ENCODE peak calls at places on chromosomes 13 and 19, in nine cellular contexts. G, K, T, F, R, D, O, A and C are unnamed samples. For H3K4me1, the result is how much of the 10 kb centered on the place peaks cover.

GRCh38 chr19:40241809-40242384 is 15.4 kb upstream of the CCNP start:
- DNase-seq in R (peak), D (peak), F (no peak), A (no peak), G (no peak), T (no peak), K (no peak), O (no peak), C (peak)

GRCh38 chr13:44759723-44760360 is 183.7 kb upstream of the TSC22D1 start:
- DNase-seq in A (no peak), K (peak), D (no peak), F (peak), R (no peak), T (no peak), G (no peak), O (no peak), C (peak)

GRCh38 chr13:29522044-29522685 is 73.3 kb downstream of the SLC7A1 start:
- DNase-seq in O (no peak), F (no peak), D (peak), T (peak), R (peak), A (no peak), K (no peak), G (no peak), C (no peak)

GRCh38 chr13:20847298-20847697 is 55.2 kb downstream of the XPO4 start:
- DNase-seq in F (no peak), A (peak), O (no peak), K (no peak), D (no peak), G (peak), T (no peak), R (no peak), C (no peak)

GRCh38 chr13:52847322-52847681 is 1.1 kb downstream of the PCDH8 start:
- DNase-seq in A (no peak), F (no peak), G (no peak), K (no peak), R (no peak), T (no peak), D (no peak), O (no peak), C (no peak)

GRCh38 chr13:79767126-79767525 is 286.2 kb downstream of the NDFIP2 start:
- DNase-seq in K (no peak), F (no peak), D (no peak), R (no peak), G (no peak), A (no peak), T (no peak), O (no peak), C (no peak)

GRCh38 chr19:40791349-40791748 is 7.6 kb upstream of the EGLN2 start:
- DNase-seq in K (no peak), A (no peak), D (peak), F (no peak), O (no peak), R (no peak), T (no peak), G (no peak), C (no peak)

GRCh38 chr19:55354698-55355212 is at the start of gene COX6B2:
- DNase-seq in T (no peak), D (no peak), A (no peak), F (no peak), G (peak), R (no peak), K (no peak), O (peak), C (no peak)

GRCh38 chr19:18140473-18140872 is 12.5 kb upstream of the PIK3R2 start:
- DNase-seq in O (no peak), G (no peak), K (no peak), A (no peak), D (no peak), R (no peak), F (no peak), T (no peak), C (no peak)

GRCh38 chr13:51105046-51105445 is 6.0 kb downstream of the C13orf42 start:
- DNase-seq in A (no peak), F (no peak), O (no peak), T (no peak), R (no peak), D (no peak), G (no peak), K (no peak), C (no peak)

GRCh38 chr13:29684441-29684840 is 89.0 kb upstream of the SLC7A1 start:
- DNase-seq in D (no peak), R (no peak), K (no peak), A (no peak), F (no peak), O (no peak), T (no peak), G (no peak), C (no peak)

GRCh38 chr13:85019121-85019520 is 780.1 kb downstream of the SLITRK6 start:
- DNase-seq in A (no peak), R (no peak), G (no peak), T (no peak), O (no peak), K (no peak), F (no peak), D (no peak), C (no peak)

GRCh38 chr13:48562296-48563066 is 29.6 kb upstream of the RCBTB2 start:
- DNase-seq in G (no peak), F (no peak), R (no peak), T (no peak), A (no peak), K (no peak), O (no peak), D (no peak), C (no peak)

GRCh38 chr13:46603165-46603603 is 50.2 kb downstream of the LRCH1 start:
- DNase-seq in D (no peak), K (no peak), A (no peak), R (no peak), O (peak), F (no peak), T (no peak), G (peak), C (no peak)

GRCh38 chr13:27283906-27284523 is 13.4 kb downstream of the RASL11A start:
- DNase-seq in A (no peak), F (no peak), G (no peak), T (no peak), K (no peak), O (no peak), D (no peak), R (no peak), C (no peak)

GRCh38 chr13:73715114-73715909 is 418.9 kb downstream of the KLF12 start:
- DNase-seq in K (no peak), F (no peak), O (no peak), D (no peak), T (no peak), G (no peak), A (no peak), R (no peak), C (no peak)

GRCh38 chr13:44058586-44059238 is 179.0 kb downstream of the LACC1 start:
- DNase-seq in R (no peak), K (no peak), F (no peak), O (no peak), A (no peak), G (peak), D (no peak), T (no peak), C (no peak)

GRCh38 chr19:19480688-19481087 is 34.7 kb downstream of the TSSK6 start:
- DNase-seq in O (no peak), G (no peak), K (no peak), R (peak), F (no peak), A (no peak), T (no peak), D (no peak), C (no peak)

GRCh38 chr19:10260141-10260584 is 8.1 kb downstream of the MRPL4 start:
- DNase-seq in D (no peak), K (no peak), T (no peak), R (no peak), O (no peak), G (no peak), A (no peak), F (no peak), C (no peak)

GRCh38 chr19:31312629-31313244 is 36.5 kb downstream of the TSHZ3 start:
- DNase-seq in D (no peak), K (no peak), O (no peak), G (no peak), F (no peak), A (no peak), T (no peak), R (no peak), C (no peak)

GRCh38 chr13:23378009-23378632 is 55.4 kb downstream of the SACS start:
- DNase-seq in T (peak), D (peak), K (no peak), G (peak), R (no peak), F (no peak), O (no peak), A (no peak), C (no peak)

GRCh38 chr19:41928754-41929535 is 696 bp upstream of the ERFL start:
- DNase-seq in T (no peak), D (no peak), G (no peak), A (no peak), R (no peak), O (peak), F (no peak), K (no peak), C (no peak)

DNA sequence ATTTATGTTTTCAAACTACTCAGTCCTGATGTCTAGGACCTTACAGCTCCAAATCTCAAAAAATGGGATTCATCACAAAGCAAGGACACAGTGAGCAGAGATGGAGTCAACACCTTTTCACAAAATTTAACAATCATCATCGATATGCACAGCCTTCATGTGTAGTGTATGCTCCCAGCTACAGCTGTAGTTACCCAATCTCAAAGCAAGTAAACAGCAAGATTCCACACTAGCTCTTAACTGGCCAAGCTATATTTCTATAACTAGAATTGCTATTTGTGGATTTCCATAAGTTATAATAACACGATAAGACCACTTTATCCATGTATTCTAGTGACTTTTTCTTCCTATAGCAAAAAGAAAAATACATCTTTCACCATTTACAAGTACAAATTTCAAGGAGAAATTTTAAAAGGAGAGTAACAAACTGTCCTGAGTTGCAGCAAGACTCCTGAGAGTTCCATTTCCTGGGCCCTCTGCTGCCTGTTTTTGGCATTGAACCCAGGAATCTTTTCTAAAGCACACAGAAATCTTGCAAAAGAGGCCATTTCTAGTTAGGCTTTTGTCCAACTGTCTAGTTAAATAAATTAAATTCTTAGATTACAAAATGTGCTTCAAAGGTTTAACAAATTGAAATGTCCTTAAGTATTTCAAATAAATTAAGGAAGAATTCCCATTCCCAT is 460.6 kb downstream of the FGF14 start:
- DNase-seq in K (no peak), T (no peak), F (no peak), O (no peak), R (no peak), D (no peak), G (peak), A (peak), C (no peak)
- TF ChIP-seq CTCF in K (peak), T (no peak), F (no peak), O (peak), R (no peak), D (peak), G (peak), A (no peak), C (no peak)

GRCh38 chr19:49506575-49507105 is 5.8 kb upstream of the FCGRT start:
- DNase-seq in F (peak), K (no peak), O (peak), G (peak), T (no peak), R (no peak), D (no peak), A (peak), C (peak)

GRCh38 chr19:49503582-49503962 is 7.3 kb downstream of the RPS11 start:
- DNase-seq in A (no peak), D (no peak), R (no peak), O (peak), F (no peak), T (no peak), G (no peak), K (no peak), C (no peak)

GRCh38 chr19:49498475-49498874 is 2.2 kb downstream of the RPS11 start:
- DNase-seq in D (no peak), K (no peak), R (no peak), G (no peak), A (no peak), O (no peak), F (no peak), T (no peak), C (no peak)

GRCh38 chr19:49499030-49499670 is 2.9 kb downstream of the RPS11 start:
- DNase-seq in G (no peak), O (no peak), T (no peak), F (no peak), D (no peak), K (no peak), A (no peak), R (no peak), C (no peak)

DNA sequence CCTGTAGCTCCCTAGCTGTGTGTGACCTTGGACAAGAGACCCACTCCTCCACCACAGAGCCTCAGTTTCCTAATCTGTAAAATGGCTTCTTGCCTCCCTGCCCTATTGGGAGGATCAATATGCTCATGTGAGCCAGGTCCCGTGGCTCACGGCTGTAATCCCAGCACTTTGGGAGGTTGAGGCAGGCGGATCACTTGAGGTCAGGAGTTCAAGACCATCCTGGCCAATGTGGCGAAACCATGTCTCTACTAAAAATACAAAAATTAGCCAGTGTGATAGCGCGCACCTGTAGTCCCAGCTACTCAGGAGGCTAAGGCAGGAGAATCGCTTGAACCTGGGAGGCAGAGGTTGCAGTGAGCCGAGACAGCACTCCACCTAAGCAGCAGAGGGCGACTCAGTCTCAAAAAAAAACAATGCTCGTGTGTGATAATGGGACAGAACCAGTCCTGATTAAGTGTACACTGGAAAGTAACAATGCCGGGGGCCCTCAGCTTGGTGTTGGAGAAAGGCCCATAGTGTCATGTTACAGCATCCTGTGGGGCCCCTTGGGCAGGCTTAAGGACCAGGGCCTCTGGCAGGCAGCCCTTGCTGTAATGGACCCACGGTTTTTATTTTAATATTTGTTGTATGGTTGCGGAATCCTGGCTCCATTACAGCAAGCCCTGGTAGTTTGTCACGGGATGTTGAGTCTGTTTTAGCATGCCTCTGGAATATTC is 6.8 kb downstream of the RPS11 start:
- DNase-seq in G (peak), O (peak), D (no peak), T (no peak), K (no peak), A (peak), R (no peak), F (no peak), C (no peak)
- H3K4me1 ChIP-seq in G (under half), O (under half), D (under half), T (under half), K (under half), A (under half), R (under half), F (under half), C (under half)

DNA sequence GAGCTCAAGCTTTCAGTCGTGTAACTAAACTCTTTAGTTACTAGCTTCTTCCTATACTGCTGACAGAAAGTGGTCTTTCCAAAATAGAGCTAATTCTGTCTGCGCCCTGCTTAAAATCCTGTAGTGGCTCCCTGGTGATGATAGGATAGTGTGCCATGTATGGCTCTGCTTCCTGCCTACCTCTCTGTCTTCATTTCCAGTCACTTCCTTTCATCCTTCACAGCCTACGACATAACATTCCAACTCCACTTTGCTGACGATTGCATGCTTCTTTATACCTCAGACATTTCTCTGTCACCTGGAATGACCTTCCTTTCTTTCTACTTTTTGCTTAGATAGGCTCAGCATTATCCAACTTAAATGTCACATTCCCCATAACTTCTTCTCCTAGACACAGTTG is 190.8 kb downstream of the MAB21L1 start:
- DNase-seq in R (no peak), T (no peak), A (peak), D (no peak), K (no peak), G (peak), F (no peak), O (no peak), C (no peak)
- H3K27ac ChIP-seq in R (no peak), T (no peak), A (no peak), D (no peak), K (no peak), G (no peak), F (no peak), O (no peak), C (no peak)

GRCh38 chr13:83167203-83167602 is 715.1 kb downstream of the SLITRK1 start:
- DNase-seq in A (no peak), R (no peak), F (no peak), T (no peak), O (no peak), G (no peak), D (no peak), K (no peak), C (no peak)

GRCh38 chr13:83162493-83162892 is 719.8 kb downstream of the SLITRK1 start:
- DNase-seq in A (peak), F (no peak), G (peak), D (no peak), O (peak), R (no peak), T (no peak), K (no peak), C (no peak)
- TF ChIP-seq CTCF in A (no peak), F (no peak), G (no peak), D (no peak), O (peak), R (no peak), T (no peak), K (no peak), C (no peak)

DNA sequence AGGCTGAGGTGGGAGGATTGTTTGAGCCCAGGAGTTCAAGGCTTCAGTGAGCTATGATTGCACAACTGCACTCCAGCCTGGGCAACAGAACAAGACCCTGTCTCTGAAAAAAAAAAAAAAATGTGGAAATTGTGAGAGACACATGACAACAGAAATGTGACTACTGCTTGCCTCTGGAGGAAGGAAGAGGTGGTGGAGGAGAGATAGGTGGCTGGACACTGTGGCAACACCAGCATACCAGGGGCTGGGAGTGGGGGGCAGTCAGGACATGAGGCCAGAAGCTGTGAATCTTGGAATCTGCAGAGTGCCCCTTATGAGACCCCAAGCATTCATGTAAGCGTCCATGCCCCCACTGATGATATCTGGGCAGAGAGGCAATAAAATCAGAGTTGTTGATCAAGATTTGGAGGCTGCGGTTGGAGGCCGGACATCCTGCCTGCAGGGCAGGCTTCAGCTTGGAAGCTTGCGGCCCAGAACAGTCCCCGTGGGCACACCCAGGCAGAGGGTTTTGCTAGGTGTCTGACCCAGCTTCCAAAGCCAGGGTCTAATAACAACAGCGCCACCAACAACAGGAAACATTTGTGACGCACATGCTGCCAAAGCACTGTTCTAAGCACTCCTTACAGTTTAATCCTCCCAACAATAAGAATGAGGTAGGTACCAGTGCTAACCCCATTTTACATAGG is 16.9 kb downstream of the FAM187B start:
- DNase-seq in D (peak), G (no peak), A (no peak), K (no peak), F (no peak), R (peak), T (no peak), O (no peak), C (peak)
- H3K4me1 ChIP-seq in D (under half), G (under half), A (under half), K (under half), F (under half), R (under half), T (under half), O (under half), C (under half)

GRCh38 chr19:46718934-46719551 is 2.1 kb upstream of the PRKD2 start:
- DNase-seq in D (no peak), K (no peak), A (no peak), F (no peak), R (no peak), T (no peak), G (no peak), O (no peak), C (no peak)
- H3K27ac ChIP-seq in D (peak), K (peak), A (no peak), F (no peak), R (peak), T (no peak), G (no peak), O (no peak), C (peak)

GRCh38 chr13:33873251-33873908 is 55.4 kb downstream of the RFC3 start:
- DNase-seq in K (no peak), G (no peak), R (no peak), D (no peak), F (no peak), A (no peak), O (no peak), T (no peak), C (no peak)

GRCh38 chr13:33872005-33872351 is 54.0 kb downstream of the RFC3 start:
- DNase-seq in R (no peak), D (no peak), K (no peak), F (no peak), A (no peak), G (no peak), T (no peak), O (no peak), C (no peak)

GRCh38 chr13:33876716-33877394 is 58.9 kb downstream of the RFC3 start:
- DNase-seq in K (no peak), G (no peak), F (no peak), A (no peak), D (no peak), O (peak), T (no peak), R (no peak), C (no peak)

GRCh38 chr13:33875658-33876401 is 57.9 kb downstream of the RFC3 start:
- DNase-seq in F (no peak), R (peak), D (no peak), G (no peak), K (no peak), T (no peak), A (no peak), O (no peak), C (no peak)

DNA sequence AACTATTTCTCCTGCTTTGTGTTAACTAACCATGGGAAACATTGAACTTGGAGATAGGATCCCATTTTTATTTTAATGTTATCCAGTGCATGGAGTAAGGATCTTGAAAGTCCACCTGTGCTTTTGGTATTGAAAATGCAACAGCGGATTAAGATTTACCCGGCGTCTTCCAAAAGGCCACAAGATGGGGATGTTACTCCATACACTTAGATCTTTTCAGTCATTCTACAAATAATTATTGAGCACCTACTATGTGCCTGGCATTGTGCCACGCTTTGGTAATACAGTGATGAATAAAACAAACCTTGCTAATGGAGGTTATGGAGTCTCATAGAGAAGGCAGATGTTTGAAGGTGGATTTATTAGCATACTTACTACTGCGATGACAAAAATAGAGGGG is 56.9 kb downstream of the RFC3 start:
- DNase-seq in T (no peak), G (peak), K (no peak), F (no peak), A (no peak), O (no peak), R (no peak), D (no peak), C (no peak)
- TF ChIP-seq CTCF in T (no peak), G (peak), K (no peak), F (no peak), A (peak), O (peak), R (no peak), D (no peak), C (no peak)